ENCODE peak calls at places on chromosomes 4 and X, in seven cellular contexts. One of them, this sample, is unnamed.

GRCh38 chrX:68498044-68498507 is 775 bp upstream of the YIPF6 start:
- DNase-seq in astrocyte: no peak
- DNase-seq in fibroblast of villous mesenchyme: peak
- DNase-seq in CD8-positive, alpha-beta memory T cell: no peak
- DNase-seq in CD4-positive, alpha-beta T cell: no peak
- DNase-seq in nephron progenitor cell: no peak
- DNase-seq in activated naive CD4-positive, alpha-beta T cell treated with Interleukin-2 at 50 U/mL for 16 hours: no peak
- DNase-seq in this sample: no peak

GRCh38 chrX:9912341-9912740 is 54.8 kb upstream of the CLDN34 start:
- DNase-seq in astrocyte: peak
- DNase-seq in fibroblast of villous mesenchyme: no peak
- DNase-seq in nephron progenitor cell: peak
- DNase-seq in activated naive CD4-positive, alpha-beta T cell treated with Interleukin-2 at 50 U/mL for 16 hours: no peak
- DNase-seq in CD4-positive, alpha-beta T cell: no peak
- DNase-seq in CD8-positive, alpha-beta memory T cell: no peak
- DNase-seq in this sample: no peak

GRCh38 chr4:188624370-188624769 is 485.1 kb downstream of the TRIML1 start:
- DNase-seq in nephron progenitor cell: no peak
- DNase-seq in fibroblast of villous mesenchyme: no peak
- DNase-seq in CD8-positive, alpha-beta memory T cell: no peak
- DNase-seq in CD4-positive, alpha-beta T cell: no peak
- DNase-seq in astrocyte: no peak
- DNase-seq in activated naive CD4-positive, alpha-beta T cell treated with Interleukin-2 at 50 U/mL for 16 hours: no peak
- DNase-seq in this sample: peak

GRCh38 chr4:112848931-112849330 is 200.5 kb upstream of the ANK2 start:
- DNase-seq in fibroblast of villous mesenchyme: no peak
- DNase-seq in CD4-positive, alpha-beta T cell: no peak
- DNase-seq in activated naive CD4-positive, alpha-beta T cell treated with Interleukin-2 at 50 U/mL for 16 hours: no peak
- DNase-seq in nephron progenitor cell: no peak
- DNase-seq in CD8-positive, alpha-beta memory T cell: no peak
- DNase-seq in astrocyte: peak
- DNase-seq in this sample: no peak

GRCh38 chrX:119755981-119756533 is 2.3 kb upstream of the SOWAHD start:
- DNase-seq in astrocyte: no peak
- DNase-seq in nephron progenitor cell: no peak
- DNase-seq in CD4-positive, alpha-beta T cell: peak
- DNase-seq in activated naive CD4-positive, alpha-beta T cell treated with Interleukin-2 at 50 U/mL for 16 hours: peak
- DNase-seq in fibroblast of villous mesenchyme: peak
- DNase-seq in CD8-positive, alpha-beta memory T cell: peak
- DNase-seq in this sample: peak

GRCh38 chrX:154540897-154541535 is 5.6 kb downstream of the G6PD start:
- DNase-seq in nephron progenitor cell: no peak
- DNase-seq in activated naive CD4-positive, alpha-beta T cell treated with Interleukin-2 at 50 U/mL for 16 hours: no peak
- DNase-seq in CD8-positive, alpha-beta memory T cell: peak
- DNase-seq in CD4-positive, alpha-beta T cell: no peak
- DNase-seq in astrocyte: peak
- DNase-seq in fibroblast of villous mesenchyme: peak
- DNase-seq in this sample: no peak

GRCh38 chr4:138972956-138973819 is 42.4 kb upstream of the NOCT start:
- DNase-seq in activated naive CD4-positive, alpha-beta T cell treated with Interleukin-2 at 50 U/mL for 16 hours: no peak
- DNase-seq in nephron progenitor cell: peak
- DNase-seq in CD8-positive, alpha-beta memory T cell: no peak
- DNase-seq in astrocyte: no peak
- DNase-seq in fibroblast of villous mesenchyme: no peak
- DNase-seq in CD4-positive, alpha-beta T cell: no peak
- DNase-seq in this sample: no peak

GRCh38 chrX:12956704-12957541 is 18.0 kb upstream of the TMSB4X start:
- DNase-seq in fibroblast of villous mesenchyme: peak
- DNase-seq in CD4-positive, alpha-beta T cell: peak
- DNase-seq in nephron progenitor cell: no peak
- DNase-seq in astrocyte: peak
- DNase-seq in activated naive CD4-positive, alpha-beta T cell treated with Interleukin-2 at 50 U/mL for 16 hours: peak
- DNase-seq in CD8-positive, alpha-beta memory T cell: peak
- DNase-seq in this sample: no peak

GRCh38 chr4:692771-693554 is 4.0 kb upstream of the SLC49A3 start:
- DNase-seq in nephron progenitor cell: no peak
- DNase-seq in activated naive CD4-positive, alpha-beta T cell treated with Interleukin-2 at 50 U/mL for 16 hours: no peak
- DNase-seq in CD8-positive, alpha-beta memory T cell: no peak
- DNase-seq in fibroblast of villous mesenchyme: no peak
- DNase-seq in astrocyte: no peak
- DNase-seq in CD4-positive, alpha-beta T cell: no peak
- DNase-seq in this sample: no peak

GRCh38 chrX:154654372-154654771 is 993 bp upstream of the CTAG2 start:
- DNase-seq in CD4-positive, alpha-beta T cell: no peak
- DNase-seq in nephron progenitor cell: no peak
- DNase-seq in fibroblast of villous mesenchyme: no peak
- DNase-seq in activated naive CD4-positive, alpha-beta T cell treated with Interleukin-2 at 50 U/mL for 16 hours: no peak
- DNase-seq in CD8-positive, alpha-beta memory T cell: no peak
- DNase-seq in astrocyte: no peak
- DNase-seq in this sample: no peak

GRCh38 chrX:154411981-154412340 is 622 bp downstream of the TAFAZZIN start:
- DNase-seq in fibroblast of villous mesenchyme: no peak
- DNase-seq in CD8-positive, alpha-beta memory T cell: peak
- DNase-seq in activated naive CD4-positive, alpha-beta T cell treated with Interleukin-2 at 50 U/mL for 16 hours: peak
- DNase-seq in CD4-positive, alpha-beta T cell: no peak
- DNase-seq in astrocyte: peak
- DNase-seq in nephron progenitor cell: peak
- DNase-seq in this sample: peak

GRCh38 chrX:149937881-149938426 is 337 bp downstream of the EOLA2 start:
- DNase-seq in astrocyte: peak
- DNase-seq in CD4-positive, alpha-beta T cell: peak
- DNase-seq in fibroblast of villous mesenchyme: peak
- DNase-seq in nephron progenitor cell: peak
- DNase-seq in activated naive CD4-positive, alpha-beta T cell treated with Interleukin-2 at 50 U/mL for 16 hours: peak
- DNase-seq in CD8-positive, alpha-beta memory T cell: peak
- DNase-seq in this sample: no peak

GRCh38 chr4:54213001-54213400 is 16.1 kb upstream of the PDGFRA start:
- DNase-seq in CD8-positive, alpha-beta memory T cell: no peak
- DNase-seq in CD4-positive, alpha-beta T cell: no peak
- DNase-seq in nephron progenitor cell: no peak
- DNase-seq in activated naive CD4-positive, alpha-beta T cell treated with Interleukin-2 at 50 U/mL for 16 hours: no peak
- DNase-seq in fibroblast of villous mesenchyme: peak
- DNase-seq in astrocyte: no peak
- DNase-seq in this sample: no peak

GRCh38 chr4:112801341-112801740 is 164.4 kb downstream of the LARP7 start:
- DNase-seq in activated naive CD4-positive, alpha-beta T cell treated with Interleukin-2 at 50 U/mL for 16 hours: no peak
- DNase-seq in CD4-positive, alpha-beta T cell: no peak
- DNase-seq in nephron progenitor cell: no peak
- DNase-seq in CD8-positive, alpha-beta memory T cell: no peak
- DNase-seq in astrocyte: no peak
- DNase-seq in fibroblast of villous mesenchyme: no peak
- DNase-seq in this sample: no peak

This sample was measured in hypothalamus.